ENCODE peak calls at places on chromosomes 13 and 19, in four cellular contexts. A is MM.1S, B is body of pancreas, T is upper lobe of right lung. O is an unnamed sample.

GRCh38 chr19:51433092-51433491 is 15.7 kb upstream of the SIGLEC10 start:
- DNase-seq in A (no peak), B (no peak), T (no peak), O (no peak)

GRCh38 chr19:43754312-43754561 is 525 bp downstream of the SMG9 start:
- DNase-seq in A (no peak), B (no peak), T (no peak), O (no peak)

GRCh38 chr19:36210497-36210896 is 4.0 kb downstream of the ZNF565 start:
- DNase-seq in A (no peak), B (no peak), T (no peak), O (no peak)

GRCh38 chr13:102316732-102317131 is 85.1 kb downstream of the FGF14 start:
- DNase-seq in A (no peak), B (no peak), T (no peak), O (no peak)

GRCh38 chr19:39240421-39240820 is 4.4 kb downstream of the IFNL3 start:
- DNase-seq in A (no peak), B (no peak), T (no peak), O (no peak)

GRCh38 chr13:95624020-95624419 is 20.5 kb downstream of the DZIP1 start:
- DNase-seq in A (peak; percentile 64), B (no peak), T (no peak), O (peak; percentile 68)

GRCh38 chr13:42065414-42065813 is 17.0 kb downstream of the DGKH start:
- DNase-seq in A (no peak), B (no peak), T (no peak), O (no peak)

GRCh38 chr19:15587663-15588062 is 27.4 kb upstream of the CYP4F8 start:
- DNase-seq in A (no peak), B (no peak), T (peak; percentile 84), O (no peak)

GRCh38 chr19:45793178-45793564 is 526 bp upstream of the DMWD start:
- DNase-seq in A (no peak), B (no peak), T (no peak), O (no peak)

GRCh38 chr19:45205810-45206209 is 27.2 kb downstream of the BLOC1S3 start:
- DNase-seq in A (no peak), B (no peak), T (no peak), O (no peak)

GRCh38 chr19:15025237-15025636 is 24.0 kb upstream of the CASP14 start:
- DNase-seq in A (no peak), B (peak; percentile 54), T (no peak), O (peak; percentile 2)

GRCh38 chr19:35509018-35509652 is 4.3 kb downstream of the DMKN start:
- DNase-seq in A (no peak), B (peak; percentile 88), T (peak; percentile 85), O (peak; percentile 89)

GRCh38 chr19:22797040-22797439 is 13.1 kb upstream of the ZNF99 start:
- DNase-seq in A (no peak), B (no peak), T (no peak), O (no peak)

GRCh38 chr19:13010992-13011652 is 15.8 kb downstream of the NFIX start:
- DNase-seq in A (no peak), B (no peak), T (no peak), O (no peak)

GRCh38 chr13:30904043-30904442 is 2.0 kb upstream of the MEDAG start:
- DNase-seq in A (no peak), B (no peak), T (no peak), O (no peak)

GRCh38 chr19:803686-804418 is 6.6 kb downstream of the PTBP1 start:
- DNase-seq in A (no peak), B (no peak), T (peak; percentile 60), O (no peak)

GRCh38 chr13:24038405-24038804 is 122.1 kb upstream of the SPATA13 start:
- DNase-seq in A (no peak), B (no peak), T (no peak), O (peak; percentile 53)

GRCh38 chr19:8334458-8335342 is 8.4 kb downstream of the KANK3 start:
- DNase-seq in A (peak; percentile 80), B (peak; percentile 78), T (peak; percentile 88), O (peak; percentile 93)

GRCh38 chr13:21005193-21005592 is 56.2 kb downstream of the LATS2 start:
- DNase-seq in A (no peak), B (no peak), T (no peak), O (no peak)

GRCh38 chr19:48530044-48530720 is 18.5 kb upstream of the LMTK3 start:
- DNase-seq in A (no peak), B (no peak), T (no peak), O (no peak)

GRCh38 chr19:604355-604754 is 14.7 kb downstream of the HCN2 start:
- DNase-seq in A (peak; percentile 33), B (no peak), T (no peak), O (no peak)

GRCh38 chr19:17281391-17282304 is at the start of gene ANKLE1:
- DNase-seq in A (no peak), B (no peak), T (no peak), O (no peak)

GRCh38 chr13:83499286-83499685 is 383.0 kb downstream of the SLITRK1 start:
- DNase-seq in A (no peak), B (no peak), T (no peak), O (no peak)

GRCh38 chr13:40273173-40274000 is 393.1 kb downstream of the FOXO1 start:
- DNase-seq in A (no peak), B (no peak), T (no peak), O (no peak)

GRCh38 chr13:35984776-35985453 is 146.3 kb downstream of the DCLK1 start:
- DNase-seq in A (no peak), B (no peak), T (no peak), O (no peak)

GRCh38 chr19:44529541-44529940 is at the start of gene CEACAM20:
- DNase-seq in A (no peak), B (no peak), T (no peak), O (no peak)

GRCh38 chr13:44305216-44305615 is 68.4 kb upstream of the SERP2 start:
- DNase-seq in A (no peak), B (no peak), T (no peak), O (no peak)

GRCh38 chr13:53783466-53783865 is 754.9 kb downstream of the OLFM4 start:
- DNase-seq in A (no peak), B (peak; percentile 54), T (no peak), O (no peak)

GRCh38 chr13:113598481-113598880 is 13.9 kb downstream of the TFDP1 start:
- DNase-seq in A (no peak), B (no peak), T (peak; percentile 18), O (no peak)

GRCh38 chr19:18194554-18195238 is 1.7 kb downstream of the MPV17L2 start:
- DNase-seq in A (no peak), B (peak; percentile 50), T (peak; percentile 72), O (peak; percentile 47)

GRCh38 chr19:32164384-32164992 is 180.9 kb upstream of the ZNF507 start:
- DNase-seq in A (no peak), B (no peak), T (no peak), O (no peak)

GRCh38 chr13:77853701-77854100 is 64.9 kb downstream of the EDNRB start:
- DNase-seq in A (no peak), B (no peak), T (no peak), O (no peak)

GRCh38 chr19:10230155-10230903 is 802 bp downstream of the S1PR2 start:
- DNase-seq in A (no peak), B (peak; percentile 26), T (peak; percentile 82), O (no peak)

GRCh38 chr19:10227215-10227971 is 3.7 kb downstream of the S1PR2 start:
- DNase-seq in A (no peak), B (peak; percentile 14), T (peak; percentile 63), O (no peak)

GRCh38 chr19:10228393-10228792 is 2.7 kb downstream of the S1PR2 start:
- DNase-seq in A (no peak), B (no peak), T (no peak), O (no peak)

GRCh38 chr19:10230904-10231623 is at the start of gene S1PR2:
- DNase-seq in A (peak; percentile 87), B (peak; percentile 76), T (peak; percentile 91), O (peak; percentile 55)

DNA sequence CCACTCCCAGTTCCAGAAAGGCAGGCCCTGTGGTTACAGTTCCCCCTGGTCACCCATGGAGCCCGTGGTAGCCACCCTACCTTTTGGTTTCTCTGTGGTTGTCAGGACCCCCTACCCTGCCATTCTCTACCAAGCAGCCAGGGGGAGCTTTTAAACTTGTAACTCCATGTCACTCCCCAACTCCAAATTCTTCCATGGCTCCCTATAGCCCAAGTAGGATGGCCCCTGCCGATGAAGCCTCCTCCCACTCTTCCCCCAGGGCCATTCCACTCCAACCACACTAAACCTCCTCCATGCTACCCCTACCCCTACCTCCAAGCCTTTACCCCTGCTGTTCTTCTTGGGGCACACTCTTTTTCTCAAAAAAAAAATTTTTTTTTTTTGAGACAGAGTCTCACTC is 2.2 kb downstream of the S1PR2 start:
- DNase-seq in A (peak; percentile 48), B (peak; percentile 24), T (no peak), O (peak; percentile 53)
- TF ChIP-seq CTCF in A (peak; percentile 48), B (peak; percentile 28), T (peak; percentile 61), O (peak; percentile 55)

GRCh38 chr19:6744381-6745288 is 5.2 kb downstream of the TRIP10 start:
- DNase-seq in A (no peak), B (peak; percentile 78), T (peak; percentile 91), O (peak; percentile 92)
- H3K4me3 ChIP-seq in A (no peak overlapping the region), B (no peak overlapping the region), T (peak overlapping the region; percentile 25), O (no peak overlapping the region)

DNA sequence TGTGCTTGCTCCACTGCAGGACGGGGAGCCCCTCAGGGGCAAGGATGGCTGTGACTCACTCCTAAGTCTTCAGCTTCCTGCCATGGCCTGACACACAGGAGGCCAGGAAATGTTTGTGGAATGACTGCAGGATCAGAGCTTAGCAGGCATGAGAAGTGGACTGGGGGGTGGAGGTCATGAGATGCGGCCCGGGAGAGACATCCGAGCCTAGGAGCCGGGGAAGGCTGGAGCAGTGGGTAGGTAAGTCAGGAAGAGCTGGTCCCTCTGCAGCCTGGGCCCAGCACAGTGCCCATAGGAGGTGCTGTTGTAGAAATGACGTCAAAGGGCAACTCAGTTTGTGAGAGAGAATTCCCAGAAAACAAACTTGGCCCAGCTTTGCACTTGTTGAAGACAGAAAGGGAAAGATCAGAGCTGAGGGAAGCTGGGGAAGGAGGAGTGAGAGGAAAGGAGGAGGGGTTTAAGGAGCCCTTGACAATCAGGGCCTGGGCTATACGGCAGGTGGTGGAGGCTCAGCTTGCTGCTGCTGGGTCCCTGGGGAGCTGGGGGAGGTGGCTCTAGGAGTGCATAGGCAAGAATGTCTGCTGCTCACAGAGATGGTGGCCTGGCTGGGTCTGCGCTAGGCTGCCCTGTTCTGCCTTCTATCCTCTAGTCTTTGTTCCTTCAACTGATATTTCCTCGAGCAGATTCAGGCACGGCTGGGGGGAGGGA is 18.5 kb downstream of the POU2F2 start:
- DNase-seq in A (no peak), B (no peak), T (no peak), O (peak; percentile 98)
- TF ChIP-seq CTCF in A (no peak), B (no peak), T (no peak), O (peak; percentile 41)

GRCh38 chr19:5623397-5624153 is 692 bp downstream of the SAFB start:
- DNase-seq in A (peak; percentile 27), B (peak; percentile 19), T (no peak), O (no peak)

GRCh38 chr19:5627395-5627904 is 4.6 kb downstream of the SAFB start:
- DNase-seq in A (no peak), B (peak; percentile 37), T (peak; percentile 82), O (no peak)

GRCh38 chr19:5624154-5624663 is 1.3 kb downstream of the SAFB start:
- DNase-seq in A (peak; percentile 37), B (peak; percentile 75), T (peak; percentile 72), O (peak; percentile 30)

GRCh38 chr19:5624741-5625140 is 1.9 kb downstream of the SAFB start:
- DNase-seq in A (no peak), B (no peak), T (no peak), O (no peak)

DNA sequence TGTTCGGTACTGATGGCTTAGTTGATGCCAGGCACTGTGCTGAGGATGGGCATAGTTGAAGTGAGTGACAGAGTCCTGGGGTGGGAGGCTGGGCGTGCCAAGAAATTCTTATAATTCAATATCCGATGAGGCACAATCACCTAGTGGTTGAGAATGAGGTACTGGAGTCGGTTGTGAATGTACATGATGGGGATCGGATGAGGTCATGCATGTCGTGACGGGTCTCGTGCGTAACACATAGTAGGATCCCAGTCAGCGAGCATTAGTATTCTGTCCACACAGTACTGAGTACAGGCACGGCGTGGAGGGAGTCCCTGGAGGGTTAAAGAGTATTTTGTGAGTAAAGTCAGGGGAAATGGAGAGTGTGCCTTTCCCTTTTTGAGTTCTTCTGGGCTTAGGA is 2.8 kb downstream of the SAFB start:
- DNase-seq in A (no peak), B (no peak), T (no peak), O (peak; percentile 26)
- H3K4me3 ChIP-seq in A (no peak overlapping the region), B (no peak overlapping the region), T (peak overlapping the region; percentile 98), O (peak overlapping the region; percentile 10)